ENCODE peak calls at places on chromosomes 7 and 10, in seven cellular contexts. W is AG08396; P is DMS53; J is SK-N-DZ; A is body of pancreas; Q is cardiac septum; B is CD8-positive, alpha-beta memory T cell. I is an unnamed sample.

GRCh38 chr10:661891-662605 is 27.4 kb downstream of the DIP2C start:
- DNase-seq in J (no peak), A (peak), Q (no peak), W (no peak), P (peak), B (no peak), I (no peak)

GRCh38 chr7:47512481-47513176 is 69.3 kb downstream of the TNS3 start:
- DNase-seq in Q (no peak), P (peak), A (no peak), J (no peak), B (no peak), W (no peak), I (no peak)

GRCh38 chr7:143185551-143185950 is 2.3 kb downstream of the TAS2R39 start:
- DNase-seq in P (no peak), Q (no peak), J (no peak), B (no peak), A (no peak), W (no peak), I (no peak)

GRCh38 chr10:92849234-92849525 is 860 bp downstream of the EXOC6 start:
- DNase-seq in P (no peak), B (no peak), A (no peak), W (no peak), J (no peak), Q (no peak), I (peak)

GRCh38 chr10:20877986-20878979 is 18.8 kb downstream of the NEBL start:
- DNase-seq in P (peak), W (no peak), Q (no peak), A (no peak), B (no peak), J (no peak), I (no peak)

GRCh38 chr10:26911811-26912461 is 51.2 kb upstream of the ABI1 start:
- DNase-seq in W (no peak), A (no peak), Q (no peak), J (no peak), B (no peak), P (no peak), I (no peak)

GRCh38 chr7:106779877-106780276 is 85.2 kb upstream of the PIK3CG start:
- DNase-seq in A (peak), W (no peak), J (peak), B (no peak), P (peak), Q (no peak), I (peak)

GRCh38 chr7:50591480-50592438 is 26.6 kb upstream of the DDC start:
- DNase-seq in J (no peak), A (no peak), Q (no peak), P (peak), B (no peak), W (no peak), I (no peak)

GRCh38 chr7:45088821-45089313 is at the start of gene NACAD:
- DNase-seq in J (no peak), P (peak), Q (no peak), W (peak), B (peak), A (peak), I (no peak)

GRCh38 chr10:114749014-114749413 is 72.6 kb upstream of the FHIP2A start:
- DNase-seq in J (no peak), P (no peak), B (no peak), Q (no peak), W (no peak), A (no peak), I (no peak)

GRCh38 chr10:3471927-3472704 is 299.5 kb upstream of the PITRM1 start:
- DNase-seq in P (peak), J (no peak), Q (no peak), W (no peak), B (no peak), A (no peak), I (no peak)

GRCh38 chr10:97683556-97684357 is 3.3 kb downstream of the AVPI1 start:
- DNase-seq in W (peak), P (no peak), J (peak), A (peak), B (no peak), Q (no peak), I (peak)